ENCODE peak calls at places on chromosomes 2 and 18, in six cellular contexts. W, U, E, Z, F and Y are unnamed samples.
A peak's percentile ranks its signal among the peaks of the same experiment; 100 is the strongest.

GRCh38 chr2:111160758-111161157 is 40.0 kb downstream of the BCL2L11 start:
- DNase-seq in W (no peak), U (no peak), E (no peak), Z (no peak), F (no peak), Y (no peak)

GRCh38 chr2:32632089-32632488 is 4.2 kb downstream of the TTC27 start:
- DNase-seq in W (no peak), U (no peak), E (no peak), Z (no peak), F (peak; percentile 54), Y (no peak)

GRCh38 chr18:44840053-44840826 is 159.6 kb downstream of the SETBP1 start:
- DNase-seq in W (no peak), U (no peak), E (peak; percentile 51), Z (no peak), F (no peak), Y (peak; percentile 75)

GRCh38 chr2:111121873-111122630 is 1.3 kb downstream of the BCL2L11 start:
- DNase-seq in W (peak; percentile 90), U (peak; percentile 56), E (peak; percentile 91), Z (peak; percentile 93), F (peak; percentile 74), Y (peak; percentile 92)

GRCh38 chr2:24515335-24515734 is 24.3 kb downstream of the NCOA1 start:
- DNase-seq in W (no peak), U (no peak), E (no peak), Z (no peak), F (no peak), Y (no peak)

GRCh38 chr2:222241471-222241870 is 57.3 kb downstream of the PAX3 start:
- DNase-seq in W (no peak), U (no peak), E (no peak), Z (no peak), F (no peak), Y (no peak)

GRCh38 chr2:105294046-105294445 is 35.5 kb downstream of the TGFBRAP1 start:
- DNase-seq in W (no peak), U (no peak), E (no peak), Z (no peak), F (no peak), Y (no peak)

GRCh38 chr2:30336978-30337841 is 105.9 kb downstream of the LBH start:
- DNase-seq in W (no peak), U (no peak), E (no peak), Z (peak; percentile 76), F (peak; percentile 65), Y (no peak)

GRCh38 chr2:7026740-7027139 is 109.5 kb downstream of the RNF144A start:
- DNase-seq in W (no peak), U (no peak), E (no peak), Z (no peak), F (no peak), Y (peak; percentile 88)

GRCh38 chr2:136065384-136065783 is 52.6 kb downstream of the CXCR4 start:
- DNase-seq in W (no peak), U (no peak), E (no peak), Z (no peak), F (no peak), Y (no peak)

GRCh38 chr2:43218550-43219382 is 7.6 kb downstream of the ZFP36L2 start:
- DNase-seq in W (no peak), U (no peak), E (no peak), Z (peak; percentile 88), F (peak; percentile 45), Y (peak; percentile 78)

GRCh38 chr2:31347788-31348187 is 66.8 kb downstream of the XDH start:
- DNase-seq in W (no peak), U (no peak), E (no peak), Z (no peak), F (no peak), Y (no peak)

GRCh38 chr2:45925636-45926350 is 274.3 kb downstream of the PRKCE start:
- DNase-seq in W (no peak), U (peak; percentile 73), E (no peak), Z (no peak), F (no peak), Y (no peak)

GRCh38 chr2:223590964-223591363 is 11.2 kb downstream of the SCG2 start:
- DNase-seq in W (no peak), U (no peak), E (no peak), Z (no peak), F (no peak), Y (no peak)

GRCh38 chr2:207256476-207257207 is 90.9 kb upstream of the KLF7 start:
- DNase-seq in W (no peak), U (no peak), E (no peak), Z (no peak), F (no peak), Y (no peak)

GRCh38 chr2:9234680-9235387 is 28.2 kb downstream of the ASAP2 start:
- DNase-seq in W (no peak), U (peak; percentile 68), E (no peak), Z (no peak), F (no peak), Y (no peak)

GRCh38 chr2:168500516-168500915 is 44.4 kb downstream of the CERS6 start:
- DNase-seq in W (no peak), U (no peak), E (no peak), Z (no peak), F (no peak), Y (no peak)

GRCh38 chr18:2442006-2442405 is 129.3 kb downstream of the METTL4 start:
- DNase-seq in W (no peak), U (no peak), E (no peak), Z (no peak), F (no peak), Y (no peak)

GRCh38 chr2:236209535-236209934 is 41.3 kb upstream of the GBX2 start:
- DNase-seq in W (no peak), U (no peak), E (no peak), Z (no peak), F (no peak), Y (no peak)

GRCh38 chr2:169222665-169223064 is 139.7 kb downstream of the LRP2 start:
- DNase-seq in W (no peak), U (no peak), E (no peak), Z (no peak), F (no peak), Y (no peak)

GRCh38 chr18:6868033-6868432 is 138.5 kb downstream of the ARHGAP28 start:
- DNase-seq in W (no peak), U (no peak), E (no peak), Z (no peak), F (no peak), Y (no peak)

GRCh38 chr2:16674154-16674553 is 8.5 kb upstream of the CYRIA start:
- DNase-seq in W (no peak), U (no peak), E (no peak), Z (no peak), F (no peak), Y (no peak)

GRCh38 chr18:44802508-44802907 is 121.8 kb downstream of the SETBP1 start:
- DNase-seq in W (no peak), U (no peak), E (no peak), Z (no peak), F (no peak), Y (no peak)

GRCh38 chr18:10661333-10661732 is 135.5 kb downstream of the NAPG start:
- DNase-seq in W (peak; percentile 40), U (no peak), E (no peak), Z (no peak), F (no peak), Y (no peak)

GRCh38 chr2:10252202-10252601 is 50.5 kb upstream of the HPCAL1 start:
- DNase-seq in W (no peak), U (no peak), E (no peak), Z (no peak), F (no peak), Y (peak; percentile 39)

GRCh38 chr18:38301621-38302020 is 736.0 kb upstream of the CELF4 start:
- DNase-seq in W (no peak), U (no peak), E (no peak), Z (no peak), F (no peak), Y (no peak)

GRCh38 chr18:40662898-40663437 is 1292.1 kb upstream of the PIK3C3 start:
- DNase-seq in W (no peak), U (no peak), E (no peak), Z (no peak), F (no peak), Y (no peak)